ENCODE peak calls at places on chromosomes 2 and 18, in four cellular contexts. One of them, this sample, is unnamed.

GRCh38 chr2:99974275-99974674 is 168.1 kb downstream of the AFF3 start:
- DNase-seq in HepG2: no peak
- DNase-seq in K562: no peak
- DNase-seq in GM12878: no peak
- DNase-seq in this sample: peak; percentile 20

GRCh38 chr18:67408240-67408639 is 108.3 kb downstream of the DSEL start:
- DNase-seq in K562: no peak
- DNase-seq in GM12878: no peak
- DNase-seq in HepG2: no peak
- DNase-seq in this sample: no peak

GRCh38 chr2:121110924-121111323 is 174.1 kb downstream of the TFCP2L1 start:
- DNase-seq in HepG2: no peak
- DNase-seq in K562: no peak
- DNase-seq in GM12878: no peak
- DNase-seq in this sample: no peak

GRCh38 chr18:42178381-42179080 is 223.5 kb downstream of the PIK3C3 start:
- DNase-seq in GM12878: no peak
- DNase-seq in K562: no peak
- DNase-seq in HepG2: no peak
- DNase-seq in this sample: no peak

GRCh38 chr2:146584316-146584715 is 1260.5 kb upstream of the ACVR2A start:
- DNase-seq in K562: no peak
- DNase-seq in GM12878: no peak
- DNase-seq in HepG2: no peak
- DNase-seq in this sample: no peak

GRCh38 chr2:17470855-17471641 is 47.2 kb downstream of the RAD51AP2 start:
- DNase-seq in HepG2: peak; percentile 71
- DNase-seq in GM12878: peak; percentile 4
- DNase-seq in K562: peak; percentile 25
- DNase-seq in this sample: peak; percentile 13

GRCh38 chr2:28613616-28614501 is 118.0 kb downstream of the PLB1 start:
- DNase-seq in K562: no peak
- DNase-seq in HepG2: peak; percentile 42
- DNase-seq in GM12878: no peak
- DNase-seq in this sample: no peak

GRCh38 chr2:73089270-73090030 is 17.9 kb upstream of the SFXN5 start:
- DNase-seq in K562: no peak
- DNase-seq in HepG2: peak; percentile 70
- DNase-seq in GM12878: no peak
- DNase-seq in this sample: no peak

GRCh38 chr2:152432206-152432653 is 97.3 kb downstream of the FMNL2 start:
- DNase-seq in GM12878: no peak
- DNase-seq in HepG2: peak; percentile 42
- DNase-seq in K562: no peak
- DNase-seq in this sample: no peak

GRCh38 chr2:70639841-70640448 is 86.3 kb upstream of the TGFA start:
- DNase-seq in K562: no peak
- DNase-seq in HepG2: no peak
- DNase-seq in GM12878: no peak
- DNase-seq in this sample: no peak

GRCh38 chr2:127086800-127087737 is 19.9 kb downstream of the BIN1 start:
- DNase-seq in HepG2: no peak
- DNase-seq in K562: peak; percentile 65
- DNase-seq in GM12878: peak; percentile 81
- DNase-seq in this sample: no peak

GRCh38 chr2:96265349-96265839 is 403 bp downstream of the TMEM127 start:
- DNase-seq in K562: peak; percentile 58
- DNase-seq in HepG2: peak; percentile 23
- DNase-seq in GM12878: no peak
- DNase-seq in this sample: peak; percentile 42

GRCh38 chr2:21836766-21837543 is 713.2 kb downstream of the TDRD15 start:
- DNase-seq in GM12878: no peak
- DNase-seq in HepG2: no peak
- DNase-seq in K562: no peak
- DNase-seq in this sample: no peak
- TF ChIP-seq BHLHE40 in GM12878: no peak
- TF ChIP-seq BHLHE40 in HepG2: no peak
- TF ChIP-seq BHLHE40 in K562: no peak
- TF ChIP-seq BHLHE40 in this sample: no peak

GRCh38 chr2:6943971-6944370 is 26.8 kb downstream of the RNF144A start:
- DNase-seq in HepG2: no peak
- DNase-seq in K562: no peak
- DNase-seq in GM12878: no peak
- DNase-seq in this sample: no peak

GRCh38 chr2:6945087-6945813 is 28.0 kb downstream of the RNF144A start:
- DNase-seq in GM12878: peak; percentile 72
- DNase-seq in HepG2: no peak
- DNase-seq in K562: no peak
- DNase-seq in this sample: no peak

GRCh38 chr2:6943523-6943922 is 26.3 kb downstream of the RNF144A start:
- DNase-seq in HepG2: no peak
- DNase-seq in K562: no peak
- DNase-seq in GM12878: no peak
- DNase-seq in this sample: no peak

GRCh38 chr2:6945821-6946220 is 28.6 kb downstream of the RNF144A start:
- DNase-seq in GM12878: no peak
- DNase-seq in HepG2: no peak
- DNase-seq in K562: no peak
- DNase-seq in this sample: no peak

DNA sequence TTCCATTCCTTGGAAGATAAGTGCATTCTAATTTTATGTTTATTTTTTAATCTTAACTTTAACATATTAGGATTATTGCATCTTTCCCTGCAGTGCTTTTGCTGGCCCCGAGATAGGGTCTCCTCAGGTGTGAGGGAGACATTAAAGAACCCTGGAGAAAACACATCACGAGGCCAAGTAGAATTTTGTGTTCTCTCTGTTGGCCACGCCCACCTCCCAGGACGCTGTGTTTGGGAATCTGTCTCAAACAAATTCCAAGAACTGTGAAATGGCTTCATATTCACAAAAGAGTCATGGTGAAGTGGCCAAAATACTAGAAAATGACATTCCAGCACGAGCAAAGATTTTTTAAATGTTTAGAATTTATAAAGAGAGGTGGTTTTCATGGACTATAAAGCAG is 27.3 kb downstream of the RNF144A start:
- DNase-seq in HepG2: no peak
- DNase-seq in K562: no peak
- DNase-seq in GM12878: no peak
- DNase-seq in this sample: no peak
- TF ChIP-seq FOXK2 in HepG2: no peak
- TF ChIP-seq FOXK2 in K562: no peak
- TF ChIP-seq FOXK2 in GM12878: no peak
- TF ChIP-seq FOXK2 in this sample: no peak

GRCh38 chr18:77702686-77703085 is 453.0 kb downstream of the GALR1 start:
- DNase-seq in HepG2: peak; percentile 10
- DNase-seq in K562: no peak
- DNase-seq in GM12878: no peak
- DNase-seq in this sample: no peak
- TF ChIP-seq BHLHE40 in HepG2: no peak
- TF ChIP-seq BHLHE40 in K562: no peak
- TF ChIP-seq BHLHE40 in GM12878: no peak
- TF ChIP-seq BHLHE40 in this sample: no peak

GRCh38 chr2:84495539-84496146 is 20.7 kb upstream of the DNAH6 start:
- DNase-seq in HepG2: peak; percentile 64
- DNase-seq in K562: peak; percentile 32
- DNase-seq in GM12878: no peak
- DNase-seq in this sample: peak; percentile 54
- TF ChIP-seq FOXK2 in HepG2: no peak
- TF ChIP-seq FOXK2 in K562: no peak
- TF ChIP-seq FOXK2 in GM12878: no peak
- TF ChIP-seq FOXK2 in this sample: no peak

GRCh38 chr2:18991177-18992168 is 366.9 kb downstream of the OSR1 start:
- DNase-seq in GM12878: no peak
- DNase-seq in HepG2: no peak
- DNase-seq in K562: no peak
- DNase-seq in this sample: no peak
- TF ChIP-seq BHLHE40 in GM12878: no peak
- TF ChIP-seq BHLHE40 in HepG2: no peak
- TF ChIP-seq BHLHE40 in K562: no peak
- TF ChIP-seq BHLHE40 in this sample: no peak

DNA sequence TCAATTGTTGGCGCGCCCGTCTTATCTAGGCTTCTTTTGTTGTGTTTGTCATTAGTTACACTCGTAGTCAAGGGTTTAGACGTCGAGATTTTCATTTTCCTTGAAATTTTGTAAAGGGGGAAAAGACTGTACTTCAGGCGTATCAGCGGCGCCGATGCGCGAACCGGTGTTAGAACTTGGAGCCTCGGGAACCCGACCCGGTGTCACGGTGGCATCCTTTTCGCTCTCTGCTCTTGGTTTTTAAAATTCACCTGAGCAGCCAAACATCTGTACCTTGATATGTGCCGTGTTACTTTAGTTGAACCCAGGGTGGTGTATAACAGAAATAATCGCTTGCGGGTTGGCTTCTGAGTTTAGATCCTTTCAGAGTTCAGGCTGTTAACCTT is 649 bp downstream of the RMC1 start:
- DNase-seq in GM12878: no peak
- DNase-seq in K562: no peak
- DNase-seq in HepG2: no peak
- DNase-seq in this sample: no peak
- TF ChIP-seq FOXK2 in GM12878: no peak
- TF ChIP-seq FOXK2 in K562: no peak
- TF ChIP-seq FOXK2 in HepG2: no peak
- TF ChIP-seq FOXK2 in this sample: no peak

GRCh38 chr2:57888463-57888862 is 158.1 kb upstream of the VRK2 start:
- DNase-seq in HepG2: no peak
- DNase-seq in K562: no peak
- DNase-seq in GM12878: no peak
- DNase-seq in this sample: no peak

GRCh38 chr2:57881998-57882884 is 164.4 kb upstream of the VRK2 start:
- DNase-seq in K562: no peak
- DNase-seq in GM12878: no peak
- DNase-seq in HepG2: peak; percentile 35
- DNase-seq in this sample: no peak

GRCh38 chr2:57882895-57883515 is 163.6 kb upstream of the VRK2 start:
- DNase-seq in K562: no peak
- DNase-seq in HepG2: no peak
- DNase-seq in GM12878: no peak
- DNase-seq in this sample: no peak

GRCh38 chr2:57884281-57884680 is 162.3 kb upstream of the VRK2 start:
- DNase-seq in K562: no peak
- DNase-seq in GM12878: no peak
- DNase-seq in HepG2: no peak
- DNase-seq in this sample: no peak

DNA sequence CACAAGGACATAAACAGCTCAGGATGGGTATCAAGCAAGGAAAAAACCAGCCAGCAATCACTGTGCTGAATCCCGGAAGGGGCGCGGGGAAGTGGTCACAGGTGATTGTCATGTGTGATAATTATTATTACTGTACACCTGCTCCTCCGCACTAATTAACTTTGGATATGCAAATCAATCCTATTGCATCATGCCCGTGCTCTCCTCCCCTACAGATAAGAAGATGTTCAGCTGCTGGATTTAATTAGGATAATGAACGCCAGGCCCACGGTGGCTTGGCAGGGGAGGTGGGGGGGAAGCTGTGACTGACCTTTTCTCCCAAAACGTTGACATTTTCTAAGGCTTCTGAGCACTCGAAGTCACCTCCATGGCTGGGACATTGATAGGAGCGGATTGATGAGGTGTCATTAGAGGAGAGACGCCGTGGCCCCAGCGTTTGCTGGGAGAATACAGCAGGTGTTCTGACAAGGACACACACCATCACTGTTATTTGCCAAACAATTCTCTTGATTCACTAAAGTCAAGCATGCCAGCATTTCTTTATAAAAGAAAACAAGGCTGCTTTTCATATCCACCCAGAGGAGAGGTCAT is 160.3 kb upstream of the VRK2 start:
- DNase-seq in K562: no peak
- DNase-seq in GM12878: no peak
- DNase-seq in HepG2: no peak
- DNase-seq in this sample: no peak
- TF ChIP-seq BHLHE40 in K562: no peak
- TF ChIP-seq BHLHE40 in GM12878: peak; percentile 41
- TF ChIP-seq BHLHE40 in HepG2: no peak
- TF ChIP-seq BHLHE40 in this sample: no peak

DNA sequence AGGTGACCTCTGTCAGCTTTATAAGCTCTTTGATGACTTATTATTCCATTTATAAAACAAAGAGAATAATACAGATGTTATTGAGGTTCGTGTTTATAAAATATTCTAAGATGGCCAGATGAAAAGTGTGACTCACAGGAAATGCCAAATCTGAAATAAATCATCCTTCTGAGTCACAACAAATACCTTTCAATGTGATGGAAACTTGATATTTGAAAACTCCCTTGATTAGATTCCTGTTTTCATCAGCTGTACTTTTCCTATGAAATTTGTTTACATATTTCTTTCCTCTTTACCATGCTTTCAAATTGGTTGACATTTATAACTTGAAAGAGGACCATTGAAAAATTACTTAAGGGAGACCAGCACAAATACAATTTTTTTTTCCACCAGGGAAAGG is 30.6 kb upstream of the PPP1R1C start:
- DNase-seq in K562: no peak
- DNase-seq in HepG2: no peak
- DNase-seq in GM12878: no peak
- DNase-seq in this sample: no peak
- TF ChIP-seq FOXK2 in K562: no peak
- TF ChIP-seq FOXK2 in HepG2: no peak
- TF ChIP-seq FOXK2 in GM12878: no peak
- TF ChIP-seq FOXK2 in this sample: no peak